ENCODE peak calls at places on chromosomes 6 and 20, in eight cellular contexts. One of them, this sample, is unnamed.

GRCh38 chr6:7121704-7122241 is 14.0 kb downstream of the RREB1 start:
- DNase-seq in heart right ventricle: no peak
- DNase-seq in colonic mucosa: no peak
- DNase-seq in OCI-LY7: no peak
- DNase-seq in A549: no peak
- DNase-seq in AG04450: no peak
- DNase-seq in cardiac muscle cell: no peak
- DNase-seq in pancreas: peak; percentile 83
- DNase-seq in this sample: peak; percentile 50

GRCh38 chr6:169253745-169254238 is at the start of gene THBS2:
- DNase-seq in heart right ventricle: no peak
- DNase-seq in colonic mucosa: no peak
- DNase-seq in OCI-LY7: no peak
- DNase-seq in A549: no peak
- DNase-seq in AG04450: peak; percentile 81
- DNase-seq in cardiac muscle cell: peak; percentile 97
- DNase-seq in pancreas: no peak
- DNase-seq in this sample: no peak

GRCh38 chr6:134663800-134664535 is 285.9 kb downstream of the ALDH8A1 start:
- DNase-seq in heart right ventricle: no peak
- DNase-seq in colonic mucosa: no peak
- DNase-seq in OCI-LY7: no peak
- DNase-seq in A549: no peak
- DNase-seq in AG04450: no peak
- DNase-seq in cardiac muscle cell: no peak
- DNase-seq in pancreas: no peak
- DNase-seq in this sample: no peak

GRCh38 chr6:156583083-156583482 is 194.1 kb upstream of the ARID1B start:
- DNase-seq in heart right ventricle: no peak
- DNase-seq in colonic mucosa: no peak
- DNase-seq in OCI-LY7: no peak
- DNase-seq in A549: no peak
- DNase-seq in AG04450: no peak
- DNase-seq in cardiac muscle cell: no peak
- DNase-seq in pancreas: no peak
- DNase-seq in this sample: no peak

GRCh38 chr6:37630281-37630799 is 67.3 kb downstream of the MDGA1 start:
- DNase-seq in heart right ventricle: no peak
- DNase-seq in colonic mucosa: no peak
- DNase-seq in OCI-LY7: no peak
- DNase-seq in A549: peak; percentile 87
- DNase-seq in AG04450: peak; percentile 94
- DNase-seq in cardiac muscle cell: peak; percentile 95
- DNase-seq in pancreas: no peak
- DNase-seq in this sample: no peak

GRCh38 chr20:32355417-32355841 is 2.7 kb upstream of the ASXL1 start:
- DNase-seq in heart right ventricle: no peak
- DNase-seq in colonic mucosa: no peak
- DNase-seq in OCI-LY7: peak; percentile 55
- DNase-seq in A549: no peak
- DNase-seq in AG04450: no peak
- DNase-seq in cardiac muscle cell: no peak
- DNase-seq in pancreas: no peak
- DNase-seq in this sample: no peak

GRCh38 chr20:38579219-38579618 is 1.8 kb upstream of the ADIG start:
- DNase-seq in heart right ventricle: peak; percentile 48
- DNase-seq in colonic mucosa: no peak
- DNase-seq in OCI-LY7: no peak
- DNase-seq in A549: no peak
- DNase-seq in AG04450: no peak
- DNase-seq in cardiac muscle cell: no peak
- DNase-seq in pancreas: no peak
- DNase-seq in this sample: no peak

GRCh38 chr20:24683676-24684075 is 214.2 kb downstream of the SYNDIG1 start:
- DNase-seq in heart right ventricle: no peak
- DNase-seq in colonic mucosa: no peak
- DNase-seq in OCI-LY7: no peak
- DNase-seq in A549: no peak
- DNase-seq in AG04450: no peak
- DNase-seq in cardiac muscle cell: peak; percentile 6
- DNase-seq in pancreas: no peak
- DNase-seq in this sample: no peak

GRCh38 chr6:169722362-169723199 is 1.7 kb downstream of the PHF10 start:
- DNase-seq in heart right ventricle: peak; percentile 39
- DNase-seq in colonic mucosa: peak; percentile 51
- DNase-seq in OCI-LY7: peak; percentile 59
- DNase-seq in A549: peak; percentile 40
- DNase-seq in AG04450: peak; percentile 18
- DNase-seq in cardiac muscle cell: peak; percentile 65
- DNase-seq in pancreas: peak; percentile 43
- DNase-seq in this sample: no peak

GRCh38 chr6:108277295-108277694 is 16.5 kb upstream of the SNX3 start:
- DNase-seq in heart right ventricle: no peak
- DNase-seq in colonic mucosa: no peak
- DNase-seq in OCI-LY7: no peak
- DNase-seq in A549: no peak
- DNase-seq in AG04450: no peak
- DNase-seq in cardiac muscle cell: no peak
- DNase-seq in pancreas: no peak
- DNase-seq in this sample: no peak

GRCh38 chr20:38219006-38219950 is 41.3 kb downstream of the KIAA1755 start:
- DNase-seq in heart right ventricle: no peak
- DNase-seq in colonic mucosa: no peak
- DNase-seq in OCI-LY7: no peak
- DNase-seq in A549: no peak
- DNase-seq in AG04450: no peak
- DNase-seq in cardiac muscle cell: no peak
- DNase-seq in pancreas: no peak
- DNase-seq in this sample: no peak

GRCh38 chr6:11609324-11610071 is 71.9 kb downstream of the TMEM170B start:
- DNase-seq in heart right ventricle: peak; percentile 45
- DNase-seq in colonic mucosa: no peak
- DNase-seq in OCI-LY7: no peak
- DNase-seq in A549: peak; percentile 89
- DNase-seq in AG04450: no peak
- DNase-seq in cardiac muscle cell: peak; percentile 91
- DNase-seq in pancreas: no peak
- DNase-seq in this sample: peak; percentile 44

GRCh38 chr6:79040083-79040482 is 38.0 kb downstream of the PHIP start:
- DNase-seq in heart right ventricle: no peak
- DNase-seq in colonic mucosa: no peak
- DNase-seq in OCI-LY7: no peak
- DNase-seq in A549: no peak
- DNase-seq in AG04450: no peak
- DNase-seq in cardiac muscle cell: peak; percentile 43
- DNase-seq in pancreas: no peak
- DNase-seq in this sample: no peak

GRCh38 chr6:148563066-148563465 is 183.8 kb upstream of the UST start:
- DNase-seq in heart right ventricle: no peak
- DNase-seq in colonic mucosa: no peak
- DNase-seq in OCI-LY7: no peak
- DNase-seq in A549: no peak
- DNase-seq in AG04450: no peak
- DNase-seq in cardiac muscle cell: no peak
- DNase-seq in pancreas: no peak
- DNase-seq in this sample: no peak

GRCh38 chr20:31712564-31713311 is 9.9 kb downstream of the BCL2L1 start:
- DNase-seq in heart right ventricle: peak; percentile 66
- DNase-seq in colonic mucosa: peak; percentile 73
- DNase-seq in OCI-LY7: no peak
- DNase-seq in A549: peak; percentile 95
- DNase-seq in AG04450: peak; percentile 67
- DNase-seq in cardiac muscle cell: peak; percentile 93
- DNase-seq in pancreas: peak; percentile 84
- DNase-seq in this sample: peak; percentile 88

GRCh38 chr20:57814529-57814928 is 104.7 kb upstream of the PMEPA1 start:
- DNase-seq in heart right ventricle: no peak
- DNase-seq in colonic mucosa: no peak
- DNase-seq in OCI-LY7: no peak
- DNase-seq in A549: no peak
- DNase-seq in AG04450: no peak
- DNase-seq in cardiac muscle cell: no peak
- DNase-seq in pancreas: no peak
- DNase-seq in this sample: no peak
- H3K27ac ChIP-seq in heart right ventricle: no peak overlapping the region
- H3K27ac ChIP-seq in colonic mucosa: no peak overlapping the region
- H3K27ac ChIP-seq in OCI-LY7: no peak overlapping the region
- H3K27ac ChIP-seq in A549: no peak overlapping the region
- H3K27ac ChIP-seq in AG04450: no peak overlapping the region
- H3K27ac ChIP-seq in cardiac muscle cell: no peak overlapping the region
- H3K27ac ChIP-seq in pancreas: no peak overlapping the region
- H3K27ac ChIP-seq in this sample: no peak overlapping the region

GRCh38 chr6:117919775-117920492 is 12.9 kb downstream of the SLC35F1 start:
- DNase-seq in heart right ventricle: peak; percentile 15
- DNase-seq in colonic mucosa: no peak
- DNase-seq in OCI-LY7: no peak
- DNase-seq in A549: no peak
- DNase-seq in AG04450: no peak
- DNase-seq in cardiac muscle cell: no peak
- DNase-seq in pancreas: peak; percentile 10
- DNase-seq in this sample: no peak
- H3K27ac ChIP-seq in heart right ventricle: no peak overlapping the region
- H3K27ac ChIP-seq in colonic mucosa: no peak overlapping the region
- H3K27ac ChIP-seq in OCI-LY7: no peak overlapping the region
- H3K27ac ChIP-seq in A549: no peak overlapping the region
- H3K27ac ChIP-seq in AG04450: no peak overlapping the region
- H3K27ac ChIP-seq in cardiac muscle cell: peak overlapping the region; percentile 75
- H3K27ac ChIP-seq in pancreas: no peak overlapping the region
- H3K27ac ChIP-seq in this sample: no peak overlapping the region

DNA sequence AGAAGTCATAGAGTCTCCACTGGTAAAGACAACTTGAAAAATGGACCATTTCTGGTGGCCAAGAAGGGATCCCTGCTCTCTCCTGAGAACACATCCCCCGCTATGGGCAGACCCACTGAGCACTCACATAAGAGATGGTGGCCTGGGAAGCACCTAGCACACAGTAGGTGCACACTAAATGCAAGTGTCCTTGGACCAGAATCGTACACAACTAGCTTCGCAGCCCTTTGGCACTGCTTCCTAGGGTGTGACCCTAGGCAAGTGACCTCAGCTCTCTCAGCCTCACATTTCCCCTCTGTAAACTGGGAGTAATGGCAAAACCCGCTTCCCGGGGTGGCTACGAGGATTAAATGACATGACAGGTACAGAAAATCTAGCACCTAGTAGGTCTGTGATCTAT is 35.1 kb downstream of the KCNB1 start:
- DNase-seq in heart right ventricle: no peak
- DNase-seq in colonic mucosa: no peak
- DNase-seq in OCI-LY7: no peak
- DNase-seq in A549: no peak
- DNase-seq in AG04450: no peak
- DNase-seq in cardiac muscle cell: no peak
- DNase-seq in pancreas: no peak
- DNase-seq in this sample: no peak
- H3K27ac ChIP-seq in heart right ventricle: peak overlapping the region; percentile 76
- H3K27ac ChIP-seq in colonic mucosa: no peak overlapping the region
- H3K27ac ChIP-seq in OCI-LY7: no peak overlapping the region
- H3K27ac ChIP-seq in A549: no peak overlapping the region
- H3K27ac ChIP-seq in AG04450: no peak overlapping the region
- H3K27ac ChIP-seq in cardiac muscle cell: no peak overlapping the region
- H3K27ac ChIP-seq in pancreas: no peak overlapping the region
- H3K27ac ChIP-seq in this sample: peak overlapping the region; percentile 25

DNA sequence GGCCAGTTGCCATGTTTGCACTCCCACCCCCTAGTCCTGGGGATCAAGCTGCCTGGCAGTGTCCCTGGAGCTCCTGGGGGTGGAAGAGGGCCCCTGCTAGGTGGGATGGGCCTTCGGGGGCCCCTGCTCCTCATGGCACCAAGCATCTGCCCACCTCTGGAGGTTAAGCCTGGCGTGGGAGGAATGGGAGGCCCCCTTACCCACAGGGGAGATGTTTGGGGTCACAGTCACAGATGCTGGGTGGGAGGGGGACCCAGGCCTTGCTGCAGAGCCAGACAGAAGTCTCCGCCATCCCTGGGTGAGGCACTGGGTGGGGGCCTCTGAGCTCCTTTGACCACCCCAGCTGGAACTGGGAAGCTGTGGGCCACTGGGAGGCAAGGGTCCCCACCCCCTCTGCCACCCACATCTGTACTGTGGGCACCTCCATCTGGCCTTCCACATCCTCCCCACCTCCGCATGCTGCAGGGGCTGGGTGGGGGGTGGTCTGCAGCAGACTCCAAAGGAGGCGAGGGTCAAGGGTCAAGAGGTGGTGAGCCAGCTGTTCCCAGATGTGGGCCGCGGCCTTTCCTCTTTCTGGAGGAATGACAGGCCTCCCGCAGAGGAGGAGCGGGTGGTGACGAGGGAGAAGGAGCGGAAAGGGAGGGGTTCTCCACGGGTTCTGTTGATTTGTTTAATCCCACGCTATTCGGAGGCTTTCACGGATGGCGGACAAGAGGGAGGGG is 41.5 kb downstream of the YTHDF1 start:
- DNase-seq in heart right ventricle: no peak
- DNase-seq in colonic mucosa: no peak
- DNase-seq in OCI-LY7: no peak
- DNase-seq in A549: no peak
- DNase-seq in AG04450: no peak
- DNase-seq in cardiac muscle cell: no peak
- DNase-seq in pancreas: no peak
- DNase-seq in this sample: no peak
- H3K27ac ChIP-seq in heart right ventricle: no peak overlapping the region
- H3K27ac ChIP-seq in colonic mucosa: no peak overlapping the region
- H3K27ac ChIP-seq in OCI-LY7: no peak overlapping the region
- H3K27ac ChIP-seq in A549: no peak overlapping the region
- H3K27ac ChIP-seq in AG04450: no peak overlapping the region
- H3K27ac ChIP-seq in cardiac muscle cell: no peak overlapping the region
- H3K27ac ChIP-seq in pancreas: no peak overlapping the region
- H3K27ac ChIP-seq in this sample: no peak overlapping the region

This sample was measured in lung.